ENCODE peak calls at places on chromosomes 7 and 10, in five cellular contexts. S is stimulated activated CD8-positive, alpha-beta memory T cell treated with anti-CD3 and anti-CD28 coated beads, Interleukin-12 subunit alpha, Interleukin-12 subunit beta, amount 100 ng/mL, for 4 hours; T is RPMI7951; M is occipital lobe; D is SW480. U is an unnamed sample.

GRCh38 chr7:36127075-36127740 is 25.8 kb upstream of the EEPD1 start:
- DNase-seq in M (no peak), T (peak), D (peak), S (no peak), U (no peak)

GRCh38 chr7:2175091-2175490 is 57.7 kb downstream of the MAD1L1 start:
- DNase-seq in M (no peak), S (no peak), T (no peak), D (no peak), U (no peak)

GRCh38 chr10:128210215-128211063 is 84.2 kb upstream of the MKI67 start:
- DNase-seq in M (no peak), T (peak), S (peak), D (peak), U (peak)

GRCh38 chr7:1045727-1046063 is 1.3 kb downstream of the GPR146 start:
- DNase-seq in M (no peak), D (no peak), S (no peak), T (no peak), U (no peak)

GRCh38 chr10:43304687-43305333 is 37.9 kb upstream of the RASGEF1A start:
- DNase-seq in M (peak), T (peak), S (peak), D (peak), U (no peak)

GRCh38 chr7:90209776-90210175 is 1.8 kb upstream of the STEAP2 start:
- DNase-seq in M (no peak), T (no peak), D (no peak), S (no peak), U (no peak)

GRCh38 chr7:127758105-127758504 is 106.1 kb downstream of the SND1 start:
- DNase-seq in S (no peak), M (no peak), D (no peak), T (no peak), U (no peak)

GRCh38 chr10:73923935-73924598 is 13.1 kb downstream of the PLAU start:
- DNase-seq in S (no peak), D (no peak), M (no peak), T (no peak), U (no peak)

GRCh38 chr7:36637417-36637816 is 86.9 kb downstream of the AOAH start:
- DNase-seq in M (no peak), S (no peak), T (no peak), D (no peak), U (no peak)

GRCh38 chr7:351256-351655 is 61.3 kb downstream of the FOXL3 start:
- DNase-seq in D (no peak), M (no peak), T (no peak), S (peak), U (no peak)

GRCh38 chr7:22445140-22445722 is 54.8 kb downstream of the STEAP1B start:
- DNase-seq in D (no peak), M (no peak), S (no peak), T (peak), U (peak)

GRCh38 chr7:4782333-4783291 is 7.2 kb downstream of the AP5Z1 start:
- DNase-seq in S (no peak), D (no peak), T (no peak), M (no peak), U (no peak)

GRCh38 chr10:44374155-44374554 is 10.7 kb downstream of the CXCL12 start:
- DNase-seq in M (no peak), S (no peak), T (no peak), D (no peak), U (no peak)

GRCh38 chr7:94514140-94514889 is 4.7 kb downstream of the CASD1 start:
- DNase-seq in D (no peak), S (no peak), T (no peak), M (no peak), U (no peak)

GRCh38 chr10:44419790-44420549 is 35.1 kb upstream of the CXCL12 start:
- DNase-seq in D (no peak), T (no peak), S (no peak), M (no peak), U (no peak)

GRCh38 chr10:112261281-112261822 is 21.8 kb upstream of the TECTB start:
- DNase-seq in D (peak), S (no peak), T (no peak), M (no peak), U (no peak)

GRCh38 chr7:2022737-2023250 is 210.0 kb downstream of the MAD1L1 start:
- DNase-seq in D (no peak), S (no peak), M (no peak), T (no peak), U (no peak)

GRCh38 chr7:151008511-151009323 is 15.6 kb downstream of the ATG9B start:
- DNase-seq in D (no peak), M (peak), S (peak), T (peak), U (no peak)

GRCh38 chr10:124892905-124893304 is 49.0 kb upstream of the ZRANB1 start:
- DNase-seq in M (no peak), T (no peak), D (no peak), S (no peak), U (no peak)

GRCh38 chr10:12191715-12192114 is 4.0 kb downstream of the NUDT5 start:
- DNase-seq in S (no peak), T (no peak), M (no peak), D (no peak), U (no peak)